ENCODE peak calls at places on chromosomes 16 and 17, in five cellular contexts. One of them, this sample, is unnamed.

GRCh38 chr16:84233748-84234147 is 6.1 kb downstream of the KCNG4 start:
- DNase-seq in mucosa of descending colon: no peak
- DNase-seq in neural crest cell: no peak
- DNase-seq in mesothelial cell of epicardium: no peak
- DNase-seq in NB4: no peak
- DNase-seq in this sample: no peak

GRCh38 chr16:75580-76501 is 2.2 kb upstream of the MPG start:
- DNase-seq in mucosa of descending colon: peak
- DNase-seq in neural crest cell: peak
- DNase-seq in mesothelial cell of epicardium: no peak
- DNase-seq in NB4: peak
- DNase-seq in this sample: no peak

GRCh38 chr17:6435968-6436367 is 1.0 kb upstream of the AIPL1 start:
- DNase-seq in mucosa of descending colon: peak
- DNase-seq in neural crest cell: peak
- DNase-seq in mesothelial cell of epicardium: no peak
- DNase-seq in NB4: peak
- DNase-seq in this sample: peak

GRCh38 chr16:57577691-57578224 is 35.3 kb downstream of the ADGRG5 start:
- DNase-seq in mucosa of descending colon: no peak
- DNase-seq in neural crest cell: no peak
- DNase-seq in mesothelial cell of epicardium: no peak
- DNase-seq in NB4: peak
- DNase-seq in this sample: peak

GRCh38 chr17:9880582-9880999 is 24.5 kb downstream of the RCVRN start:
- DNase-seq in mucosa of descending colon: no peak
- DNase-seq in neural crest cell: no peak
- DNase-seq in mesothelial cell of epicardium: no peak
- DNase-seq in NB4: peak
- DNase-seq in this sample: no peak

GRCh38 chr16:6279261-6279660 is 1053.4 kb upstream of the RBFOX1 start:
- DNase-seq in mucosa of descending colon: no peak
- DNase-seq in neural crest cell: no peak
- DNase-seq in mesothelial cell of epicardium: no peak
- DNase-seq in NB4: no peak
- DNase-seq in this sample: no peak

GRCh38 chr17:81690066-81690465 is 6.3 kb downstream of the HGS start:
- DNase-seq in mucosa of descending colon: no peak
- DNase-seq in neural crest cell: no peak
- DNase-seq in mesothelial cell of epicardium: no peak
- DNase-seq in NB4: no peak
- DNase-seq in this sample: no peak

GRCh38 chr17:17750881-17751280 is 69.6 kb downstream of the RAI1 start:
- DNase-seq in mucosa of descending colon: peak
- DNase-seq in neural crest cell: no peak
- DNase-seq in mesothelial cell of epicardium: no peak
- DNase-seq in NB4: peak
- DNase-seq in this sample: peak

GRCh38 chr17:39551879-39552278 is 55.8 kb downstream of the NEUROD2 start:
- DNase-seq in mucosa of descending colon: no peak
- DNase-seq in neural crest cell: no peak
- DNase-seq in mesothelial cell of epicardium: no peak
- DNase-seq in NB4: peak
- DNase-seq in this sample: no peak

GRCh38 chr16:31114468-31114867 is 3.0 kb upstream of the KAT8 start:
- DNase-seq in mucosa of descending colon: no peak
- DNase-seq in neural crest cell: no peak
- DNase-seq in mesothelial cell of epicardium: no peak
- DNase-seq in NB4: no peak
- DNase-seq in this sample: no peak

GRCh38 chr17:37131670-37132620 is 183.2 kb downstream of the AATF start:
- DNase-seq in mucosa of descending colon: peak
- DNase-seq in neural crest cell: no peak
- DNase-seq in mesothelial cell of epicardium: no peak
- DNase-seq in NB4: no peak
- DNase-seq in this sample: no peak

GRCh38 chr17:50956409-50956749 is 90.2 kb upstream of the TOB1 start:
- DNase-seq in mucosa of descending colon: no peak
- DNase-seq in neural crest cell: no peak
- DNase-seq in mesothelial cell of epicardium: no peak
- DNase-seq in NB4: no peak
- DNase-seq in this sample: no peak

GRCh38 chr16:79601978-79602609 is 1.6 kb upstream of the MAF start:
- DNase-seq in mucosa of descending colon: peak
- DNase-seq in neural crest cell: peak
- DNase-seq in mesothelial cell of epicardium: peak
- DNase-seq in NB4: peak
- DNase-seq in this sample: peak

GRCh38 chr17:15648384-15648783 is 28.9 kb upstream of the FBXW10B start:
- DNase-seq in mucosa of descending colon: no peak
- DNase-seq in neural crest cell: no peak
- DNase-seq in mesothelial cell of epicardium: no peak
- DNase-seq in NB4: no peak
- DNase-seq in this sample: no peak

GRCh38 chr17:64183815-64184397 is 54.0 kb upstream of the ERN1 start:
- DNase-seq in mucosa of descending colon: no peak
- DNase-seq in neural crest cell: no peak
- DNase-seq in mesothelial cell of epicardium: no peak
- DNase-seq in NB4: peak
- DNase-seq in this sample: no peak

GRCh38 chr17:17024778-17025300 is 17.4 kb upstream of the MPRIP start:
- DNase-seq in mucosa of descending colon: no peak
- DNase-seq in neural crest cell: no peak
- DNase-seq in mesothelial cell of epicardium: no peak
- DNase-seq in NB4: no peak
- DNase-seq in this sample: no peak

GRCh38 chr17:19022747-19023146 is 18.2 kb upstream of the FAM83G start:
- DNase-seq in mucosa of descending colon: no peak
- DNase-seq in neural crest cell: no peak
- DNase-seq in mesothelial cell of epicardium: no peak
- DNase-seq in NB4: peak
- DNase-seq in this sample: no peak

GRCh38 chr17:15279011-15279477 is 13.9 kb upstream of the PMP22 start:
- DNase-seq in mucosa of descending colon: no peak
- DNase-seq in neural crest cell: no peak
- DNase-seq in mesothelial cell of epicardium: no peak
- DNase-seq in NB4: no peak
- DNase-seq in this sample: no peak

GRCh38 chr16:89593841-89594240 is 18.3 kb downstream of the CPNE7 start:
- DNase-seq in mucosa of descending colon: no peak
- DNase-seq in neural crest cell: no peak
- DNase-seq in mesothelial cell of epicardium: no peak
- DNase-seq in NB4: no peak
- DNase-seq in this sample: no peak

GRCh38 chr16:22924492-22924891 is 110.5 kb downstream of the HS3ST2 start:
- DNase-seq in mucosa of descending colon: no peak
- DNase-seq in neural crest cell: no peak
- DNase-seq in mesothelial cell of epicardium: no peak
- DNase-seq in NB4: no peak
- DNase-seq in this sample: no peak

GRCh38 chr17:54992797-54993639 is 24.5 kb downstream of the STXBP4 start:
- DNase-seq in mucosa of descending colon: peak
- DNase-seq in neural crest cell: no peak
- DNase-seq in mesothelial cell of epicardium: no peak
- DNase-seq in NB4: peak
- DNase-seq in this sample: no peak

GRCh38 chr17:46139365-46140210 is 53.6 kb downstream of the KANSL1 start:
- DNase-seq in mucosa of descending colon: no peak
- DNase-seq in neural crest cell: no peak
- DNase-seq in mesothelial cell of epicardium: no peak
- DNase-seq in NB4: peak
- DNase-seq in this sample: no peak

GRCh38 chr16:56389554-56389953 is 35.8 kb downstream of the AMFR start:
- DNase-seq in mucosa of descending colon: no peak
- DNase-seq in neural crest cell: no peak
- DNase-seq in mesothelial cell of epicardium: no peak
- DNase-seq in NB4: no peak
- DNase-seq in this sample: no peak

GRCh38 chr16:57645691-57646387 is 17.4 kb downstream of the ADGRG1 start:
- DNase-seq in mucosa of descending colon: no peak
- DNase-seq in neural crest cell: no peak
- DNase-seq in mesothelial cell of epicardium: no peak
- DNase-seq in NB4: no peak
- DNase-seq in this sample: no peak

GRCh38 chr17:42459256-42459982 is 741 bp downstream of the ATP6V0A1 start:
- DNase-seq in mucosa of descending colon: peak
- DNase-seq in neural crest cell: peak
- DNase-seq in mesothelial cell of epicardium: peak
- DNase-seq in NB4: peak
- DNase-seq in this sample: no peak

GRCh38 chr17:50956750-50957523 is 90.8 kb upstream of the TOB1 start:
- DNase-seq in mucosa of descending colon: peak
- DNase-seq in neural crest cell: peak
- DNase-seq in mesothelial cell of epicardium: no peak
- DNase-seq in NB4: peak
- DNase-seq in this sample: peak

GRCh38 chr17:1649116-1649843 is 386 bp downstream of the RILP start:
- DNase-seq in mucosa of descending colon: peak
- DNase-seq in neural crest cell: peak
- DNase-seq in mesothelial cell of epicardium: peak
- DNase-seq in NB4: peak
- DNase-seq in this sample: peak

GRCh38 chr17:15250459-15250858 is 14.7 kb downstream of the PMP22 start:
- DNase-seq in mucosa of descending colon: no peak
- DNase-seq in neural crest cell: no peak
- DNase-seq in mesothelial cell of epicardium: no peak
- DNase-seq in NB4: no peak
- DNase-seq in this sample: no peak

GRCh38 chr17:61487668-61488595 is 35.7 kb downstream of the TBX4 start:
- DNase-seq in mucosa of descending colon: no peak
- DNase-seq in neural crest cell: no peak
- DNase-seq in mesothelial cell of epicardium: no peak
- DNase-seq in NB4: no peak
- DNase-seq in this sample: no peak

GRCh38 chr16:566475-567361 is at the start of gene NHLRC4:
- DNase-seq in mucosa of descending colon: peak
- DNase-seq in neural crest cell: peak
- DNase-seq in mesothelial cell of epicardium: no peak
- DNase-seq in NB4: peak
- DNase-seq in this sample: no peak

GRCh38 chr16:49458656-49459445 is 85.2 kb downstream of the C16orf78 start:
- DNase-seq in mucosa of descending colon: no peak
- DNase-seq in neural crest cell: no peak
- DNase-seq in mesothelial cell of epicardium: no peak
- DNase-seq in NB4: no peak
- DNase-seq in this sample: no peak

GRCh38 chr17:67942810-67943209 is 53.5 kb downstream of the C17orf58 start:
- DNase-seq in mucosa of descending colon: no peak
- DNase-seq in neural crest cell: no peak
- DNase-seq in mesothelial cell of epicardium: no peak
- DNase-seq in NB4: peak
- DNase-seq in this sample: no peak

GRCh38 chr16:64089697-64090096 is 1032.2 kb downstream of the CDH11 start:
- DNase-seq in mucosa of descending colon: peak
- DNase-seq in neural crest cell: no peak
- DNase-seq in mesothelial cell of epicardium: no peak
- DNase-seq in NB4: peak
- DNase-seq in this sample: no peak
- TF ChIP-seq CTCF in mucosa of descending colon: no peak
- TF ChIP-seq CTCF in neural crest cell: peak
- TF ChIP-seq CTCF in mesothelial cell of epicardium: no peak
- TF ChIP-seq CTCF in NB4: peak
- TF ChIP-seq CTCF in this sample: no peak

GRCh38 chr16:54928421-54929089 is 2.1 kb upstream of the IRX5 start:
- DNase-seq in mucosa of descending colon: peak
- DNase-seq in neural crest cell: peak
- DNase-seq in mesothelial cell of epicardium: peak
- DNase-seq in NB4: peak
- DNase-seq in this sample: peak
- TF ChIP-seq CTCF in mucosa of descending colon: no peak
- TF ChIP-seq CTCF in neural crest cell: no peak
- TF ChIP-seq CTCF in mesothelial cell of epicardium: no peak
- TF ChIP-seq CTCF in NB4: no peak
- TF ChIP-seq CTCF in this sample: no peak

DNA sequence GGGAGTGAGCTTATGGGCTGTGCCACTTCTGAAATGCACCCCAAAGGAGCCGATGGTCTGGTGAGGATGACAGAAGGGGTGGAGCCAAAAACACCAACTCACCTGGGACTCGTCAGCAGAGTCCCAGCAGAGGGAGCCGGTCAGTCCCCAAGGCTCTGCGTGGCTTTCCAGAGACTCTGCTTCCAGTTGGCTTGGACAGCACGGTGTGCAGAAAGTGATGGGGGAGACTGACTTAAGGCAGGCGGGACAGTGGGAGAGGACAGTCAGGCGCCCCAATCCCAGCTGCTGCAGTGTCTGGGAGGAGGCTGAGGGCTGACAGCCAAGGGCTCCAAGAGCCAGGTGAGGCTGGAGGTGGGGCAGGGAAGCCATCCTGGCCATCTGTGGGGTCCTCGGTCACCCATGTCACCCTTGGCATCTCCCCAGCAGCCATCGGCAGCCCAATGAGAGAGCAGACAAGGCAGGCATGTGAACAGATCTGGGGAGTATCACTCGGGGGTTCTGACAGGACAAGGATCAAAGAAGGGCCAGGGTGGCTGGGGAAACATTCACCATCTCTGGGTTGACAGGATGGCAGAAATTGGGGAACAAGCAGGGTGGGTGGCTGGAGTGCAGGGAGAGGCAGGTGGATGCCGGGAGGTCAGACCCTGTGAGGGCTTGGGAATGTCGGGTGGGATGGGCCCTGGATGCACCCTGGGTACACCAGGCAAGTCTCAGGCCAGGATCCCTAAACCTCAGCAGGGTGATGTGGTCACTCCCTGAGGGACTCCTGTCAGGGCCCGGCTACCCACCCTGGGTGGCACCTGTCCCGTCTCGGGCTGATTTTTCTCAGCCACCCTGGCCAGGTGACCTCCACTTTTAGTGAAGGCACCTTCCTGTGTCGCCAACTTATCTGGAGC is 8.9 kb upstream of the KRTAP17-1 start:
- DNase-seq in mucosa of descending colon: peak
- DNase-seq in neural crest cell: no peak
- DNase-seq in mesothelial cell of epicardium: no peak
- DNase-seq in NB4: no peak
- DNase-seq in this sample: no peak
- TF ChIP-seq CTCF in mucosa of descending colon: no peak
- TF ChIP-seq CTCF in neural crest cell: no peak
- TF ChIP-seq CTCF in mesothelial cell of epicardium: no peak
- TF ChIP-seq CTCF in NB4: no peak
- TF ChIP-seq CTCF in this sample: no peak

DNA sequence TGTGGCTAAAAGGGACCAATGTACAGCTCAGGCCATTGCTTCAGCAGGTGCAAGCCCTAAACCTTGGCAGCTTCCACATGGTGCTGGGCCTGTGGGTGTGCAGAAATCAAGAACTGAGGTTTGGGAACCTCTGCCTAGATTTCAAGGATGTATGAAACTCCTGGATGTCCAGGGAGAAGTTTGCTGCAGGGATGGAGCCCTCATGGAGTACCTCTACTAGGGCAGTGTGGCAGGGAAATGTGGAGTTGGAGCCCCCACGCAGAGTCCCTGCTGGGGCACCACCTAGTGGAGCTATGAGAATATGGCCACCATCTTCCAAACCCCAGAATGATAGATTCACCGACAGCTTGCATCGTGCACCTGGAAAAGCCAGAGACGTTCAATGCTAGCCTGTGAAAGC is 13.0 kb downstream of the EFCAB5 start:
- DNase-seq in mucosa of descending colon: no peak
- DNase-seq in neural crest cell: no peak
- DNase-seq in mesothelial cell of epicardium: no peak
- DNase-seq in NB4: peak
- DNase-seq in this sample: no peak
- TF ChIP-seq CTCF in mucosa of descending colon: no peak
- TF ChIP-seq CTCF in neural crest cell: no peak
- TF ChIP-seq CTCF in mesothelial cell of epicardium: no peak
- TF ChIP-seq CTCF in NB4: no peak
- TF ChIP-seq CTCF in this sample: no peak

GRCh38 chr16:3115561-3115960 is 3.2 kb downstream of the ZNF205 start:
- DNase-seq in mucosa of descending colon: no peak
- DNase-seq in neural crest cell: no peak
- DNase-seq in mesothelial cell of epicardium: no peak
- DNase-seq in NB4: no peak
- DNase-seq in this sample: no peak
- TF ChIP-seq CTCF in mucosa of descending colon: no peak
- TF ChIP-seq CTCF in neural crest cell: no peak
- TF ChIP-seq CTCF in mesothelial cell of epicardium: no peak
- TF ChIP-seq CTCF in NB4: peak
- TF ChIP-seq CTCF in this sample: no peak